ENCODE peak calls at places on chromosome 1, in five cellular contexts. W is CD14-positive monocyte, Z is EL, O is GF-D8, C is non-pigmented ciliary epithelial cell. K is an unnamed sample.

GRCh38 chr1:67214420-67215174 is 48.3 kb downstream of the IL23R start:
- DNase-seq in W (no peak), Z (peak; percentile 26), O (no peak), C (no peak), K (peak; percentile 60)

GRCh38 chr1:39250460-39251240 is 46.2 kb downstream of the MACF1 start:
- DNase-seq in W (no peak), Z (peak; percentile 41), O (no peak), C (no peak), K (no peak)

GRCh38 chr1:36223373-36223995 is 759 bp upstream of the THRAP3 start:
- DNase-seq in W (no peak), Z (peak; percentile 56), O (peak; percentile 36), C (no peak), K (peak; percentile 94)

GRCh38 chr1:215600258-215600792 is 33.2 kb downstream of the KCTD3 start:
- DNase-seq in W (no peak), Z (no peak), O (no peak), C (no peak), K (no peak)

GRCh38 chr1:17236779-17237601 is 11.9 kb upstream of the PADI3 start:
- DNase-seq in W (peak; percentile 89), Z (peak; percentile 88), O (peak; percentile 38), C (no peak), K (peak; percentile 91)

GRCh38 chr1:207876129-207876528 is 34.8 kb downstream of the CD34 start:
- DNase-seq in W (no peak), Z (no peak), O (no peak), C (no peak), K (no peak)

GRCh38 chr1:98924971-98925370 is 79.7 kb downstream of the PLPPR5 start:
- DNase-seq in W (no peak), Z (peak; percentile 40), O (no peak), C (no peak), K (no peak)

GRCh38 chr1:65177457-65177856 is 29.5 kb downstream of the AK4 start:
- DNase-seq in W (no peak), Z (peak; percentile 85), O (no peak), C (peak; percentile 60), K (no peak)

GRCh38 chr1:206892351-206892984 is 4.8 kb upstream of the IL24 start:
- DNase-seq in W (no peak), Z (peak; percentile 45), O (no peak), C (no peak), K (no peak)

GRCh38 chr1:55155522-55155921 is 59.6 kb downstream of the USP24 start:
- DNase-seq in W (no peak), Z (peak; percentile 10), O (no peak), C (no peak), K (no peak)

GRCh38 chr1:236938745-236939144 is 65.5 kb downstream of the MT1HL1 start:
- DNase-seq in W (no peak), Z (no peak), O (no peak), C (no peak), K (no peak)

GRCh38 chr1:29793653-29794348 is 557.5 kb downstream of the PTPRU start:
- DNase-seq in W (no peak), Z (no peak), O (no peak), C (no peak), K (no peak)